ENCODE peak calls at places on chromosomes 7 and 10, in eight cellular contexts. B is CD8-positive, alpha-beta T cell; A is WTC11; H is lung; I is neural crest cell; G is HFFc6; C is PC-9; L is lower leg skin. V is an unnamed sample.

GRCh38 chr10:31657471-31657844 is 271.2 kb downstream of the ARHGAP12 start:
- DNase-seq in I (no peak), A (no peak), B (no peak), L (no peak), H (no peak), C (no peak), G (no peak), V (no peak)

GRCh38 chr10:16944081-16944922 is 127.1 kb upstream of the RSU1 start:
- DNase-seq in I (no peak), A (no peak), H (no peak), L (no peak), C (no peak), B (no peak), G (peak; percentile 64), V (no peak)

GRCh38 chr10:116802474-116802873 is 46.8 kb upstream of the ENO4 start:
- DNase-seq in B (no peak), L (no peak), C (no peak), A (no peak), I (no peak), G (no peak), H (no peak), V (no peak)

GRCh38 chr7:108455833-108456677 is at the start of gene NRCAM:
- DNase-seq in A (peak; percentile 94), I (peak; percentile 77), L (no peak), G (no peak), C (peak; percentile 44), H (no peak), B (peak; percentile 68), V (peak; percentile 40)

GRCh38 chr10:95430231-95430951 is 130.8 kb downstream of the SORBS1 start:
- DNase-seq in B (peak; percentile 32), A (peak; percentile 55), I (peak; percentile 28), L (no peak), G (peak; percentile 6), H (peak; percentile 55), C (peak; percentile 48), V (peak; percentile 73)

GRCh38 chr10:9009505-9009904 is 955.0 kb downstream of the GATA3 start:
- DNase-seq in G (no peak), L (no peak), I (no peak), B (no peak), A (no peak), H (no peak), C (no peak), V (no peak)

GRCh38 chr7:144519900-144520299 is 116.4 kb upstream of the NOBOX start:
- DNase-seq in G (no peak), L (no peak), I (no peak), C (no peak), B (no peak), A (no peak), H (no peak), V (no peak)

GRCh38 chr10:24951201-24952145 is 933 bp downstream of the PRTFDC1 start:
- DNase-seq in B (peak; percentile 23), L (no peak), H (no peak), G (peak; percentile 23), C (no peak), I (peak; percentile 18), A (peak; percentile 58), V (no peak)

GRCh38 chr10:110393866-110394265 is 89.1 kb upstream of the SMNDC1 start:
- DNase-seq in I (no peak), H (no peak), B (no peak), A (no peak), L (no peak), G (no peak), C (no peak), V (no peak)

GRCh38 chr7:129351320-129351719 is 82.9 kb upstream of the STRIP2 start:
- DNase-seq in L (no peak), C (no peak), I (no peak), G (no peak), B (no peak), H (no peak), A (no peak), V (no peak)

GRCh38 chr7:952548-953441 is 1.7 kb downstream of the ADAP1 start:
- DNase-seq in B (no peak), A (no peak), I (no peak), L (no peak), H (no peak), G (no peak), C (no peak), V (no peak)

GRCh38 chr7:951881-952547 is 2.5 kb downstream of the ADAP1 start:
- DNase-seq in C (no peak), I (no peak), G (no peak), L (no peak), B (no peak), H (no peak), A (no peak), V (no peak)

GRCh38 chr7:953547-954327 is 743 bp downstream of the ADAP1 start:
- DNase-seq in G (no peak), I (no peak), B (no peak), C (peak; percentile 57), A (peak; percentile 63), H (peak; percentile 60), L (no peak), V (peak; percentile 54)

GRCh38 chr7:956031-956430 is 1.6 kb upstream of the ADAP1 start:
- DNase-seq in C (no peak), B (no peak), I (no peak), H (no peak), G (no peak), A (peak; percentile 7), L (no peak), V (no peak)

GRCh38 chr7:954330-955238 is at the start of gene ADAP1:
- DNase-seq in H (no peak), G (no peak), L (no peak), A (peak; percentile 42), I (peak; percentile 41), C (no peak), B (peak; percentile 55), V (peak; percentile 49)
- TF ChIP-seq CTCF in H (peak; percentile 22), G (no peak), L (no peak), A (no peak), I (peak; percentile 27), C (no peak), B (no peak), V (no peak)

DNA sequence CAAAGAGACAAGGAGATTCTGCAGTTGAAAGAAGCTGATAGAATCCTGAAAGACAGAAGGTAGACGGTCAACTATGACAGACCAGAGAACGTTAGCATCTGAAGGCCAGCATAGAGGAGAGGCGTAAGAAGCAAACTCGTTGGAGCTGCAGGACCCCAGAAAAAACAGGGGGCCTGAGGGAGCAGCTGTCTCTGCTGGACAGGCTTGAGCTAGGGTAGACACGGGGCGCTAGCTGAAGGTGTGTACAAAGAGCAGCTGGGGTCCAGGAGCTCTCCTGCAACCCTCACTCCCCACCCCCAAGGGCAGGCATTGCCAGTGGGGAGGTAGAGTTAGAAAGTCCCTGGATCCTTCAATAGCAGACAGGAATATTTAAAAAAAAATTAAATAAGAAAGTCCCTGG is 14.6 kb upstream of the GDI2 start:
- DNase-seq in G (no peak), C (no peak), L (no peak), A (no peak), H (no peak), B (no peak), I (no peak), V (no peak)
- TF ChIP-seq CTCF in G (no peak), C (no peak), L (no peak), A (no peak), H (no peak), B (no peak), I (no peak), V (no peak)

DNA sequence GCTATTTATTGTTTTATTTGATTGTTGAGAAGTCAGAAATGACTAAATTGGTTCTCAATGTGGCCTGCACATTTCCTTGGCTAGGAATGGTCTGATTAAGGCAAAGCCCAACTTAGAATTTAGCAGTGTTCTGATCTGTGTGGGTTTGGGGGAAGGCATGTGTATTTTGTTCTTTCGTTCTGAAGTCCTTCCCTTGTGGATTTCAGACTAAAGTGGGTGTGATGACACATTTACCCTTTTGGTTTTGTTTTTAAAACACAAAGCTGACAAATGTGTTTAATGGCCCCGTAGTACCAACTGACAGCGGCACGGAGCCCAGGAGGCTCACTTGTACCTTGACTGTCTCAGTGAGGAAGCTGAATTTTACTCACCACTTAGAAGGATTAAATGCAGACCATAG is 452.3 kb upstream of the GALNT17 start:
- DNase-seq in I (no peak), G (no peak), A (no peak), L (no peak), H (no peak), C (no peak), B (peak; percentile 23), V (no peak)
- TF ChIP-seq CTCF in I (no peak), G (no peak), A (no peak), L (no peak), H (no peak), C (no peak), B (no peak), V (no peak)

DNA sequence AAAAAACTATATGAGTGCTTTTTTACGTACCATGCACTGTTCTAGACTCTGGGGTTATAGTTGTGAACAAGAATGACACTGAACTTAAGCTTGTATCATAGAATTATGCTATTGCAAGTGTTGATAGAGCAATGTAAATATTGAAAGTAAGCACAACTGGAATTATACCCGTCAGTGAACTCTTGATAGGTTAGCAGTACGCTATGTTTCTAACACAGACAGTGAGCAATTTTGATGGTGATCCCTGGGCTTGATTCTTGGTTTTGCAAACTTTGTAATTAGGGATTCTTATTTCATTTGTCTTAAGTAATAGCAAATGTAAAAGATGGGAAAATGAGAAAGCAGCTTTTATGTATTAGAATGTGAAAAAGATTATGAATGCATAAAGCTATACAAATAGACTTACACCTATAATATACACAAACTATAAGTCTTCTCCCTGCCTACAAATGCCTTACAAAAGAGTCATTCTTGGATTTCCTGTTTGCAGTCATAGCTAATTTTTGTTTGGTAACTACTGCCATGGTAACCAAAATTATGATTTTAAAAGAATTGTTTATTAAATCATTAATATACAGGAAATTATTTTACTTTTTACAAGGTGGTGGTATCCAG is 6.7 kb downstream of the TES start:
- DNase-seq in H (no peak), L (no peak), I (no peak), G (peak; percentile 37), C (peak; percentile 78), A (no peak), B (no peak), V (no peak)
- TF ChIP-seq CTCF in H (no peak), L (no peak), I (no peak), G (no peak), C (no peak), A (no peak), B (no peak), V (no peak)

GRCh38 chr7:77657427-77658331 is 38.6 kb upstream of the RSBN1L start:
- DNase-seq in L (no peak), G (peak; percentile 49), C (peak; percentile 50), I (no peak), H (no peak), B (no peak), A (no peak), V (peak; percentile 65)
- TF ChIP-seq CTCF in L (no peak), G (peak; percentile 79), C (peak; percentile 73), I (peak; percentile 77), H (peak; percentile 49), B (peak; percentile 83), A (no peak), V (peak; percentile 56)